ENCODE peak calls at places on chromosomes 11 and 22, in six cellular contexts. R, U, M, J, F and A are unnamed samples.

GRCh38 chr22:39133871-39134270 is 18.6 kb downstream of the CBX7 start:
- DNase-seq in R (no peak), U (no peak), M (no peak), J (no peak), F (no peak), A (no peak)

GRCh38 chr11:57460756-57461749 is 725 bp downstream of the RTN4RL2 start:
- DNase-seq in R (no peak), U (no peak), M (no peak), J (no peak), F (no peak), A (no peak)

GRCh38 chr11:115503083-115503885 is 931 bp downstream of the CADM1 start:
- DNase-seq in R (peak), U (peak), M (peak), J (no peak), F (peak), A (peak)

GRCh38 chr22:49017769-49018330 is 809.8 kb downstream of the BRD1 start:
- DNase-seq in R (peak), U (no peak), M (no peak), J (no peak), F (no peak), A (no peak)

GRCh38 chr11:130381317-130381716 is 47.1 kb downstream of the ADAMTS8 start:
- DNase-seq in R (no peak), U (no peak), M (no peak), J (no peak), F (no peak), A (no peak)

GRCh38 chr22:30246962-30247376 is 410 bp upstream of the LIF start:
- DNase-seq in R (no peak), U (no peak), M (no peak), J (no peak), F (no peak), A (no peak)

GRCh38 chr11:16839821-16840220 is 101.4 kb downstream of the C11orf58 start:
- DNase-seq in R (no peak), U (no peak), M (no peak), J (no peak), F (peak), A (peak)

GRCh38 chr11:16126361-16126760 is 230.0 kb downstream of the SOX6 start:
- DNase-seq in R (no peak), U (peak), M (no peak), J (no peak), F (peak), A (no peak)

GRCh38 chr11:64894070-64894811 is 15.8 kb upstream of the EHD1 start:
- DNase-seq in R (peak), U (peak), M (peak), J (peak), F (peak), A (peak)

GRCh38 chr22:43429426-43429825 is 17.6 kb downstream of the MPPED1 start:
- DNase-seq in R (no peak), U (no peak), M (no peak), J (no peak), F (no peak), A (no peak)

GRCh38 chr11:77046060-77046501 is 11.9 kb downstream of the B3GNT6 start:
- DNase-seq in R (no peak), U (peak), M (no peak), J (peak), F (peak), A (peak)

GRCh38 chr11:104663190-104664140 is 234.8 kb downstream of the CASP12 start:
- DNase-seq in R (no peak), U (no peak), M (no peak), J (no peak), F (no peak), A (peak)

GRCh38 chr11:88175004-88175706 is at the start of gene RAB38:
- DNase-seq in R (peak), U (peak), M (no peak), J (no peak), F (peak), A (no peak)

GRCh38 chr11:108871152-108871551 is 206.3 kb downstream of the DDX10 start:
- DNase-seq in R (no peak), U (no peak), M (no peak), J (no peak), F (peak), A (peak)